ENCODE peak calls at places on chromosomes 7 and 10, in six cellular contexts. X is psoas muscle, A is body of pancreas, O is heart right ventricle, N is esophagus squamous epithelium, R is prostate gland. E is an unnamed sample. For H3K36me3, the result is how much of the 10 kb centered on the place peaks cover.

GRCh38 chr7:135994466-135995205 is 17.5 kb upstream of the MTPN start:
- DNase-seq in R (no peak), N (no peak), X (no peak), O (no peak), A (no peak), E (no peak)

GRCh38 chr10:117596666-117597065 is 54.1 kb downstream of the EMX2 start:
- DNase-seq in A (no peak), N (no peak), X (no peak), O (no peak), R (no peak), E (no peak)

GRCh38 chr7:158236400-158236799 is 351.2 kb downstream of the PTPRN2 start:
- DNase-seq in O (no peak), A (no peak), R (no peak), N (no peak), X (no peak), E (peak)

GRCh38 chr10:108735380-108735779 is 1187.9 kb downstream of the XPNPEP1 start:
- DNase-seq in X (no peak), R (no peak), N (no peak), O (no peak), A (no peak), E (no peak)

GRCh38 chr10:133442191-133442966 is 11.4 kb upstream of the SCART1 start:
- DNase-seq in X (no peak), R (no peak), A (no peak), O (no peak), N (no peak), E (peak)

GRCh38 chr10:128373071-128373749 is 247.0 kb upstream of the MKI67 start:
- DNase-seq in O (no peak), X (no peak), A (no peak), N (no peak), R (no peak), E (no peak)

GRCh38 chr10:80515511-80515910 is 22.2 kb upstream of the SH2D4B start:
- DNase-seq in O (no peak), X (peak), R (no peak), A (no peak), N (no peak), E (no peak)

GRCh38 chr10:4247379-4247778 is 462.4 kb upstream of the KLF6 start:
- DNase-seq in A (no peak), N (no peak), R (no peak), X (no peak), O (no peak), E (no peak)

GRCh38 chr10:101215397-101216206 is 13.7 kb downstream of the LBX1 start:
- DNase-seq in R (no peak), A (no peak), X (no peak), N (no peak), O (no peak), E (no peak)

GRCh38 chr7:103912906-103913610 is 76.4 kb downstream of the RELN start:
- DNase-seq in R (no peak), O (no peak), N (no peak), A (no peak), X (no peak), E (no peak)

GRCh38 chr7:29563590-29564454 is at the start of gene PRR15:
- DNase-seq in X (peak), A (peak), R (peak), O (peak), N (no peak), E (peak)

GRCh38 chr7:44185729-44186128 is 3.5 kb downstream of the GCK start:
- DNase-seq in O (no peak), A (peak), R (no peak), N (no peak), X (no peak), E (no peak)

GRCh38 chr10:108048898-108049297 is 884.4 kb upstream of the SORCS1 start:
- DNase-seq in A (no peak), X (no peak), O (no peak), N (no peak), R (no peak), E (no peak)

GRCh38 chr7:100503350-100503735 is 19.6 kb downstream of the NYAP1 start:
- DNase-seq in N (no peak), A (no peak), O (no peak), R (no peak), X (no peak), E (no peak)

GRCh38 chr10:106147050-106147449 is 1017.5 kb downstream of the SORCS1 start:
- DNase-seq in N (no peak), A (no peak), R (no peak), O (no peak), X (no peak), E (no peak)

GRCh38 chr7:39735903-39736302 is 112.5 kb downstream of the RALA start:
- DNase-seq in X (no peak), A (no peak), R (no peak), O (no peak), N (no peak), E (no peak)

GRCh38 chr7:131057524-131058065 is 270.1 kb upstream of the MKLN1 start:
- DNase-seq in X (no peak), N (no peak), O (no peak), R (no peak), A (peak), E (no peak)

GRCh38 chr7:116772423-116772852 is 89.9 kb upstream of the CAPZA2 start:
- DNase-seq in N (no peak), O (no peak), X (no peak), R (no peak), A (no peak), E (no peak)

GRCh38 chr10:11345224-11346054 is 266.0 kb downstream of the USP6NL start:
- DNase-seq in X (no peak), N (no peak), A (peak), R (peak), O (no peak), E (no peak)

GRCh38 chr7:51029131-51029530 is 246.4 kb upstream of the GRB10 start:
- DNase-seq in X (no peak), R (no peak), A (no peak), N (no peak), O (peak), E (no peak)
- H3K27ac ChIP-seq in X (peak), R (no peak), A (peak), N (no peak), O (no peak), E (no peak)

GRCh38 chr7:26195867-26196266 is 4.7 kb downstream of the HNRNPA2B1 start:
- DNase-seq in N (no peak), X (no peak), O (no peak), R (no peak), A (no peak), E (no peak)
- H3K36me3 ChIP-seq in N (under half), X (half or more), O (half or more), R (under half), A (under half), E (half or more)

DNA sequence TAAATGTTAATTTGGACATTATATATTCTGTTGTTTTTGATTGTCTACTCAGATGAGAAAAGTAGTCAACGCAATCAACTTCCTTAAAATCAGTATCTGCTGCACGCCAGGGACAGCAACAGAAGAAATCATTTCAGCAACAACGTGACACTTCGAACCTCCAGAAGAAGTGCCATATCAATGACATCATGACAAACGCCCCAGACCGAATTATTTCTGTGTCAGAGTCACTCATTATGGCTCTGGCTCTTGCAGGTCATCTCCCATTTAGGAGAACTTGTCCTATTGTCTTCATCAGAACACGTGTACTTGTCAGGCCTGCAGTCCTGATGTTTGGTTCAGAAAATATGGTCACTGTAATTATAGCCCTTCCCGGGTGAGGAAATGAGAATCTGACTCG is 276.3 kb downstream of the ADARB2 start:
- DNase-seq in N (no peak), O (no peak), A (no peak), X (no peak), R (no peak), E (no peak)
- H3K27ac ChIP-seq in N (peak), O (no peak), A (no peak), X (no peak), R (no peak), E (no peak)

GRCh38 chr10:131959841-131960240 is 21.9 kb downstream of the BNIP3 start:
- DNase-seq in O (no peak), A (no peak), X (no peak), R (no peak), N (no peak), E (peak)

GRCh38 chr10:131955591-131956340 is 26.0 kb downstream of the BNIP3 start:
- DNase-seq in N (no peak), A (no peak), X (no peak), O (no peak), R (no peak), E (no peak)

GRCh38 chr10:131949041-131949862 is 32.5 kb downstream of the BNIP3 start:
- DNase-seq in A (peak), O (no peak), R (no peak), N (no peak), X (peak), E (no peak)

GRCh38 chr10:131948501-131948900 is 33.2 kb downstream of the BNIP3 start:
- DNase-seq in X (no peak), A (peak), R (no peak), N (no peak), O (no peak), E (no peak)

GRCh38 chr10:131954356-131954965 is 27.3 kb downstream of the BNIP3 start:
- DNase-seq in O (no peak), N (no peak), R (no peak), X (no peak), A (no peak), E (no peak)
- H3K36me3 ChIP-seq in O (under half), N (under half), R (under half), X (half or more), A (under half), E (half or more)

E was measured in Peyer's patch.